ENCODE peak calls at places on chromosome 1, in six cellular contexts. E is SK-N-SH, D is ovary, W is Caco-2, Y is CD14-positive monocyte, P is IMR-90. F is an unnamed sample.

GRCh38 chr1:150765229-150765976 is at the start of gene CTSS:
- DNase-seq in E (no peak), D (no peak), W (no peak), Y (no peak), P (peak), F (no peak)

GRCh38 chr1:17176306-17177061 is 28.4 kb upstream of the PADI1 start:
- DNase-seq in E (no peak), D (no peak), W (peak), Y (no peak), P (no peak), F (no peak)

GRCh38 chr1:5713101-5713820 is 279.0 kb downstream of the NPHP4 start:
- DNase-seq in E (no peak), D (no peak), W (no peak), Y (no peak), P (no peak), F (no peak)

GRCh38 chr1:25906644-25907300 is 553 bp upstream of the STMN1 start:
- DNase-seq in E (peak), D (peak), W (peak), Y (no peak), P (no peak), F (peak)

GRCh38 chr1:77538956-77539509 is 143.4 kb downstream of the ZZZ3 start:
- DNase-seq in E (no peak), D (no peak), W (no peak), Y (no peak), P (peak), F (no peak)

GRCh38 chr1:35929730-35930592 is 944 bp upstream of the AGO3 start:
- DNase-seq in E (peak), D (peak), W (no peak), Y (no peak), P (peak), F (peak)

GRCh38 chr1:59674605-59675004 is 140.1 kb upstream of the HOOK1 start:
- DNase-seq in E (no peak), D (peak), W (no peak), Y (peak), P (peak), F (no peak)

GRCh38 chr1:211577826-211578639 is 928 bp downstream of the SLC30A1 start:
- DNase-seq in E (peak), D (peak), W (peak), Y (peak), P (peak), F (peak)

GRCh38 chr1:40704817-40705733 is 13.6 kb downstream of the NFYC start:
- DNase-seq in E (no peak), D (no peak), W (no peak), Y (no peak), P (no peak), F (no peak)

GRCh38 chr1:23344987-23345472 is 946 bp upstream of the HNRNPR start:
- DNase-seq in E (peak), D (no peak), W (peak), Y (no peak), P (no peak), F (no peak)

GRCh38 chr1:156584813-156585212 is 5.3 kb downstream of the TTC24 start:
- DNase-seq in E (peak), D (no peak), W (peak), Y (no peak), P (no peak), F (no peak)
- TF ChIP-seq CTCF in E (peak), D (no peak), W (peak), Y (no peak), P (peak), F (no peak)

GRCh38 chr1:222713091-222714012 is 988 bp downstream of the BROX start:
- DNase-seq in E (peak), D (peak), W (peak), Y (peak), P (peak), F (peak)
- TF ChIP-seq CTCF in E (no peak), D (no peak), W (no peak), Y (no peak), P (no peak), F (no peak)

DNA sequence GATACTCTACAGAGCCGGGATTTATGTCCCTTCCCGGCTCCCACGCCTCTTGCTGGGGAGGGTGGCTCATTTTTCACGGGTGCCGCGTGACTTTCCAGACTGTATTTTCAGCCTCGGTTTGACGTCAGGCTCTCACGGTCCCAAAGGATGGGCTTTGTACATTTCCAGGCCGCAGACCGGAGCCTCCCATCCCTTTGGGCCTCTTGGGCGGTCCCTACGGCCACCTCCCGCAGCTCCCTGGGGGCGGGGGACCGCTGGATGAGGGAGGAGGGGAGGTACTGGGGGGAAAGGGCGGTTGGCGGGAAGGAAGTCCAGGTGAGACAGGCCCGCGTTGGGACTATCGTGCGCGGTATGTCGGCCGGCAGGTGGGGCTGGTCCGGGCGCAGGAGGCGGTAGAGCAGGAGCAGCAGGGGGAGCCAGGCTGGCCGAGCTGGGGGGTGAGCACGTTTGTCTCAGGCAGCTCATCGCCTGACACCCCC is 17.9 kb downstream of the UBL4B start:
- DNase-seq in E (no peak), D (no peak), W (no peak), Y (no peak), P (no peak), F (peak)
- TF ChIP-seq CTCF in E (no peak), D (no peak), W (no peak), Y (no peak), P (no peak), F (no peak)

GRCh38 chr1:160709715-160710114 is 1.9 kb downstream of the CD48 start:
- DNase-seq in E (no peak), D (no peak), W (no peak), Y (no peak), P (no peak), F (no peak)

GRCh38 chr1:160708118-160708517 is 3.5 kb downstream of the CD48 start:
- DNase-seq in E (no peak), D (no peak), W (no peak), Y (no peak), P (no peak), F (no peak)

GRCh38 chr1:160707171-160708109 is 4.2 kb downstream of the CD48 start:
- DNase-seq in E (no peak), D (no peak), W (no peak), Y (no peak), P (no peak), F (no peak)

GRCh38 chr1:160710531-160711252 is 930 bp downstream of the CD48 start:
- DNase-seq in E (no peak), D (no peak), W (no peak), Y (no peak), P (no peak), F (no peak)

DNA sequence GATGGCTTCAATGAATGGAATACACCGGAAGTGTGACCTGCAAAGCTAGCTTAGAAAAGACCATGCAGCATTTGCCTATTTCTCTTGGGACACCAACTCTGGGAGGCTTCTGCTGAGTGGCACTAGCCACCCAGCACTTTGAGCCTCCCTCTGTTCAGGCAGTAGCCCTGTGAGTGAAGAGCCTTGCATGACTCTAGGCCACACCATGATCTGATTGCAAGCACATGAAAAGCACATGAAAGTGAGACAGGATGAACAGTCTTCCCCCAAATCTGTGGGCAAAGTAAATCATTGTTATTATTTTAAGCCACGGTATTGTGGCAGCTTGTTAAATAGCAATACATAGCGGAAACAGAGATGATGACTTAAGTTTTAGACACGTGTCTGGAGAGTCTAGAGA is 2.8 kb downstream of the CD48 start:
- DNase-seq in E (no peak), D (no peak), W (no peak), Y (no peak), P (no peak), F (no peak)
- TF ChIP-seq CTCF in E (no peak), D (no peak), W (no peak), Y (no peak), P (no peak), F (no peak)

DNA sequence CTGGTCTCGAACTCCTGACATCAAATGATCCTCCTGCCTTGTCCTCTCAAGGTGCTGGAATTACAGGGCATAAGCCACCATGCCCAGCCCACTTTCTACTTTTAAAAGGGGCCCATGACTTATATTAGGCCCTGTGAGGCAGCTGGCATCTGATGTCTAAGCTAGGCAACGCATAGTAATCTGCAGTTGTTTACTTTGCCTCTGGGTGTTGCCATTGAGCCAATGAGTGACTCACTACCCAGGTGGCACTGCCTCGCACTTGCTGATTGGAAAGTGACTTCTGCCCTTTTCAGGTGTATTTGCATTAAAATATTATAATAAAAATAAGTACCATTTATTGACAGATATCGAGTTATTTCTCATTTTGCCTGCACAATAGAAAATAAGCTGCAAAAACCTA is 84.9 kb downstream of the KIF14 start:
- DNase-seq in E (peak), D (no peak), W (peak), Y (no peak), P (no peak), F (no peak)
- TF ChIP-seq CTCF in E (peak), D (no peak), W (no peak), Y (peak), P (no peak), F (no peak)

GRCh38 chr1:116809181-116809508 is 54.9 kb downstream of the CD2 start:
- DNase-seq in E (no peak), D (no peak), W (no peak), Y (no peak), P (no peak), F (no peak)

GRCh38 chr1:116807871-116808450 is 53.7 kb downstream of the CD2 start:
- DNase-seq in E (no peak), D (no peak), W (no peak), Y (no peak), P (no peak), F (no peak)

GRCh38 chr1:116807394-116807793 is 53.2 kb downstream of the CD2 start:
- DNase-seq in E (no peak), D (no peak), W (no peak), Y (no peak), P (no peak), F (no peak)

GRCh38 chr1:116806671-116807070 is 52.4 kb downstream of the CD2 start:
- DNase-seq in E (no peak), D (no peak), W (no peak), Y (no peak), P (no peak), F (no peak)

GRCh38 chr1:116808476-116809180 is 54.4 kb downstream of the CD2 start:
- DNase-seq in E (no peak), D (no peak), W (no peak), Y (no peak), P (no peak), F (no peak)
- TF ChIP-seq CTCF in E (no peak), D (no peak), W (no peak), Y (no peak), P (no peak), F (no peak)

DNA sequence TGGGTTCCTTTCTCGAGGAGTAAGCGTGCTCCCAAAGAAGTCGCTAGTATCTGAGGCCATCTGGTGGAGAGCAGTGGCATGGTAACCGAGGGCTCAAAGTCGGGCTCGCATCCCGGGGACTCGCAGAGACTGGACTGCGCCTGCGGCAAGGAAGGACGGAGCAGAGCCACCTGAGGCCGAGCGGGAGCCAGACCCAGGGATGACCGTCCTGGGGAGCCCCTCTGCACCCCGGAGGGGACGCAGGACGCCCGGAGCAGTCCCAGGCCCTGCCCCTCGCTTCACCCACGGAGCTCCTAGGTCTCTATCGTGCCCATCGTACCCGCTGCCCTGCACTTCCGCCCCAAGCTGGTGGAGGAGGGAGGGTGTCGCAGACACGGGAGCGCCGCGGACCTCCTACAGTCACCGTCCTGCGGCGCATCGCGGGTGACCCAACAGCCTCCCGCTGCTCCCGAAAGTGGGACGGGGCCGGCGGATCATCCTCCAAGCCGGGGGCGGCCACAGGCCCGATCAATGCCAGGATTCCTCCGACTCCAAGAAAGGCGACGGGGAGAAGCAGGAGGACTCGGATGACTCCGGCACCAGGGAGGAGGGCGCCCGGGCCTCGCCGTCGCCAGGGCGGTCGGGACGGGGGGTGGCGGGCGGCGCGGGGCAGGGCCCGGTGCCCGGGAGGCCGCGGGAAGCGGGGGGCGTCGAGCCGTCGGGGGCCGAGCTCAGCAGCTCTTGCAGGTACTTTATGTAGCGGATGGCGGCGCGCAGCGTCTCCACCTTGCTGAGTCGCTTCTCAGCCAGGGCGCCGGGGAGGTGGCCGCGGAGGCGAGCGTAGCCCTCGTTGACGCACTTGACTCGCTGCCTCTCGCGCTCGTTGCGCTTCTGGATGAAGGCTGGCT is 2.3 kb upstream of the CACNA1S start:
- DNase-seq in E (peak), D (peak), W (peak), Y (peak), P (peak), F (peak)
- TF ChIP-seq CTCF in E (peak), D (peak), W (peak), Y (peak), P (peak), F (peak)

GRCh38 chr1:243708210-243708609 is 141.8 kb downstream of the AKT3 start:
- DNase-seq in E (no peak), D (no peak), W (no peak), Y (no peak), P (no peak), F (no peak)
- TF ChIP-seq CTCF in E (peak), D (no peak), W (no peak), Y (peak), P (peak), F (no peak)

DNA sequence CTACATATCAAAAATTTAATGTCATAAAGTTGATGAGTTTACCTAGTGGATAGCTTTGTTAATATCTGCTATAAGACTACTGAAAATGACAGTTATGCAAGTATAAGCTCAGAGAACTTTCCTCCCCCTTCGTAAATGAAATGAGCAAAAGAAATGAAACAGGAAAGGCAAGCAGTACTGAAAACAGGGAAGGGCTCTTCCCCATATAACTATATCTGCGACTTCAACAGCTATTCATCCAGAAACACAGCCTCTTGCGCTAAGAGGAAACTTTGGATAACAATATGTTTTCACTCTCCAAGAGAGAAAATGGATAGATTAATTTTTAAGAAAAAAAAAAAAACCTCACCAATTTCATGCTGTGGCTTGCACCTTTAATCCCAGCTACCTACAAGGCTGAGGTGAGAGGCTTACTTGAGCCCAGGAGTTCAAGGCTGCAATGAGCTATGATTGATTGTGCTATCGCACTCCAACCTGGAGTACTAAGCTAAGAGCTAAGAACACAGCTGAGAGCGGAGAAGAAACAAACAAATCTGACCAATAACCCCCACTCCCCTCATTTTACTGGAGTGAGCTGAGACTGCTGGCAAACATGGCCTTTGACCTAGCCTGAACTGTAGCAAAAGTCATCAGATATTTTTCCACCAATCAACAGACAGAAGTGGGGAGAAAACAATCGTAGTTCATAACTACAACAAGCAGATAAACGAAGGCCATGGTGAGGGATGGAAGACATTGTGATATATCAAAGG is 29.0 kb downstream of the METTL18 start:
- DNase-seq in E (no peak), D (no peak), W (peak), Y (no peak), P (no peak), F (no peak)
- TF ChIP-seq CTCF in E (no peak), D (no peak), W (no peak), Y (no peak), P (no peak), F (no peak)